ENCODE peak calls at places on chromosomes 2 and 18, in six cellular contexts. One of them, this sample, is unnamed.

GRCh38 chr18:9547767-9548166 is 66.6 kb downstream of the PPP4R1 start:
- DNase-seq in pancreas: no peak
- DNase-seq in bronchial epithelial cell: no peak
- DNase-seq in Calu3: no peak
- DNase-seq in glutamatergic neuron: no peak
- DNase-seq in cardiac fibroblast: no peak
- DNase-seq in this sample: no peak

GRCh38 chr2:43375746-43376522 is 149.5 kb upstream of the ZFP36L2 start:
- DNase-seq in pancreas: no peak
- DNase-seq in bronchial epithelial cell: no peak
- DNase-seq in Calu3: no peak
- DNase-seq in glutamatergic neuron: no peak
- DNase-seq in cardiac fibroblast: no peak
- DNase-seq in this sample: no peak

GRCh38 chr2:24439971-24440340 is 51.1 kb upstream of the NCOA1 start:
- DNase-seq in pancreas: no peak
- DNase-seq in bronchial epithelial cell: no peak
- DNase-seq in Calu3: no peak
- DNase-seq in glutamatergic neuron: no peak
- DNase-seq in cardiac fibroblast: no peak
- DNase-seq in this sample: no peak

GRCh38 chr18:11872479-11873136 is 21.4 kb downstream of the CHMP1B start:
- DNase-seq in pancreas: peak
- DNase-seq in bronchial epithelial cell: peak
- DNase-seq in Calu3: peak
- DNase-seq in glutamatergic neuron: no peak
- DNase-seq in cardiac fibroblast: peak
- DNase-seq in this sample: no peak

GRCh38 chr2:197952540-197953202 is 148.3 kb downstream of the PLCL1 start:
- DNase-seq in pancreas: no peak
- DNase-seq in bronchial epithelial cell: no peak
- DNase-seq in Calu3: no peak
- DNase-seq in glutamatergic neuron: no peak
- DNase-seq in cardiac fibroblast: peak
- DNase-seq in this sample: no peak

GRCh38 chr18:78711971-78712370 is 267.6 kb upstream of the SALL3 start:
- DNase-seq in pancreas: no peak
- DNase-seq in bronchial epithelial cell: no peak
- DNase-seq in Calu3: no peak
- DNase-seq in glutamatergic neuron: no peak
- DNase-seq in cardiac fibroblast: no peak
- DNase-seq in this sample: no peak

GRCh38 chr2:230793573-230794359 is 71.0 kb upstream of the ITM2C start:
- DNase-seq in pancreas: no peak
- DNase-seq in bronchial epithelial cell: peak
- DNase-seq in Calu3: peak
- DNase-seq in glutamatergic neuron: no peak
- DNase-seq in cardiac fibroblast: peak
- DNase-seq in this sample: peak

GRCh38 chr2:63881208-63881607 is 39.5 kb downstream of the UGP2 start:
- DNase-seq in pancreas: no peak
- DNase-seq in bronchial epithelial cell: no peak
- DNase-seq in Calu3: no peak
- DNase-seq in glutamatergic neuron: peak
- DNase-seq in cardiac fibroblast: no peak
- DNase-seq in this sample: no peak

GRCh38 chr2:201779996-201780673 is 598 bp downstream of the ALS2 start:
- DNase-seq in pancreas: no peak
- DNase-seq in bronchial epithelial cell: peak
- DNase-seq in Calu3: no peak
- DNase-seq in glutamatergic neuron: no peak
- DNase-seq in cardiac fibroblast: peak
- DNase-seq in this sample: peak

GRCh38 chr2:42978887-42979415 is 186.6 kb upstream of the HAAO start:
- DNase-seq in pancreas: no peak
- DNase-seq in bronchial epithelial cell: no peak
- DNase-seq in Calu3: no peak
- DNase-seq in glutamatergic neuron: no peak
- DNase-seq in cardiac fibroblast: no peak
- DNase-seq in this sample: no peak

GRCh38 chr2:47076586-47077441 is 78.3 kb downstream of the STPG4 start:
- DNase-seq in pancreas: peak
- DNase-seq in bronchial epithelial cell: peak
- DNase-seq in Calu3: peak
- DNase-seq in glutamatergic neuron: no peak
- DNase-seq in cardiac fibroblast: peak
- DNase-seq in this sample: no peak

GRCh38 chr2:236177604-236177966 is 9.4 kb upstream of the GBX2 start:
- DNase-seq in pancreas: peak
- DNase-seq in bronchial epithelial cell: no peak
- DNase-seq in Calu3: no peak
- DNase-seq in glutamatergic neuron: peak
- DNase-seq in cardiac fibroblast: peak
- DNase-seq in this sample: no peak

GRCh38 chr2:119766944-119767343 is 7.2 kb downstream of the PTPN4 start:
- DNase-seq in pancreas: no peak
- DNase-seq in bronchial epithelial cell: no peak
- DNase-seq in Calu3: no peak
- DNase-seq in glutamatergic neuron: no peak
- DNase-seq in cardiac fibroblast: no peak
- DNase-seq in this sample: no peak

GRCh38 chr2:15315411-15315810 is 245.7 kb downstream of the NBAS start:
- DNase-seq in pancreas: no peak
- DNase-seq in bronchial epithelial cell: no peak
- DNase-seq in Calu3: no peak
- DNase-seq in glutamatergic neuron: no peak
- DNase-seq in cardiac fibroblast: no peak
- DNase-seq in this sample: no peak

GRCh38 chr2:158993030-158993429 is 24.6 kb downstream of the TANC1 start:
- DNase-seq in pancreas: no peak
- DNase-seq in bronchial epithelial cell: no peak
- DNase-seq in Calu3: no peak
- DNase-seq in glutamatergic neuron: no peak
- DNase-seq in cardiac fibroblast: no peak
- DNase-seq in this sample: no peak

GRCh38 chr2:127032601-127033000 is 74.4 kb downstream of the BIN1 start:
- DNase-seq in pancreas: no peak
- DNase-seq in bronchial epithelial cell: peak
- DNase-seq in Calu3: no peak
- DNase-seq in glutamatergic neuron: no peak
- DNase-seq in cardiac fibroblast: peak
- DNase-seq in this sample: no peak

GRCh38 chr2:220441404-220441803 is 814.0 kb downstream of the SLC4A3 start:
- DNase-seq in pancreas: no peak
- DNase-seq in bronchial epithelial cell: no peak
- DNase-seq in Calu3: no peak
- DNase-seq in glutamatergic neuron: no peak
- DNase-seq in cardiac fibroblast: no peak
- DNase-seq in this sample: no peak

GRCh38 chr2:19408592-19408991 is 50.2 kb upstream of the OSR1 start:
- DNase-seq in pancreas: no peak
- DNase-seq in bronchial epithelial cell: no peak
- DNase-seq in Calu3: no peak
- DNase-seq in glutamatergic neuron: no peak
- DNase-seq in cardiac fibroblast: peak
- DNase-seq in this sample: no peak

GRCh38 chr2:71933467-71934319 is 214.0 kb downstream of the CYP26B1 start:
- DNase-seq in pancreas: no peak
- DNase-seq in bronchial epithelial cell: peak
- DNase-seq in Calu3: peak
- DNase-seq in glutamatergic neuron: no peak
- DNase-seq in cardiac fibroblast: peak
- DNase-seq in this sample: no peak

GRCh38 chr2:229921101-229921891 is 513 bp downstream of the TRIP12 start:
- DNase-seq in pancreas: peak
- DNase-seq in bronchial epithelial cell: peak
- DNase-seq in Calu3: peak
- DNase-seq in glutamatergic neuron: peak
- DNase-seq in cardiac fibroblast: peak
- DNase-seq in this sample: peak

GRCh38 chr2:20094955-20095354 is 43.5 kb upstream of the LAPTM4A start:
- DNase-seq in pancreas: no peak
- DNase-seq in bronchial epithelial cell: peak
- DNase-seq in Calu3: no peak
- DNase-seq in glutamatergic neuron: no peak
- DNase-seq in cardiac fibroblast: no peak
- DNase-seq in this sample: no peak

GRCh38 chr2:218245214-218245613 is 15.6 kb upstream of the GPBAR1 start:
- DNase-seq in pancreas: no peak
- DNase-seq in bronchial epithelial cell: no peak
- DNase-seq in Calu3: no peak
- DNase-seq in glutamatergic neuron: no peak
- DNase-seq in cardiac fibroblast: no peak
- DNase-seq in this sample: no peak

GRCh38 chr2:46216213-46216612 is 81.0 kb upstream of the EPAS1 start:
- DNase-seq in pancreas: no peak
- DNase-seq in bronchial epithelial cell: peak
- DNase-seq in Calu3: no peak
- DNase-seq in glutamatergic neuron: no peak
- DNase-seq in cardiac fibroblast: peak
- DNase-seq in this sample: no peak

GRCh38 chr2:88808083-88808482 is 116.6 kb downstream of the RPIA start:
- DNase-seq in pancreas: no peak
- DNase-seq in bronchial epithelial cell: no peak
- DNase-seq in Calu3: no peak
- DNase-seq in glutamatergic neuron: no peak
- DNase-seq in cardiac fibroblast: no peak
- DNase-seq in this sample: no peak

DNA sequence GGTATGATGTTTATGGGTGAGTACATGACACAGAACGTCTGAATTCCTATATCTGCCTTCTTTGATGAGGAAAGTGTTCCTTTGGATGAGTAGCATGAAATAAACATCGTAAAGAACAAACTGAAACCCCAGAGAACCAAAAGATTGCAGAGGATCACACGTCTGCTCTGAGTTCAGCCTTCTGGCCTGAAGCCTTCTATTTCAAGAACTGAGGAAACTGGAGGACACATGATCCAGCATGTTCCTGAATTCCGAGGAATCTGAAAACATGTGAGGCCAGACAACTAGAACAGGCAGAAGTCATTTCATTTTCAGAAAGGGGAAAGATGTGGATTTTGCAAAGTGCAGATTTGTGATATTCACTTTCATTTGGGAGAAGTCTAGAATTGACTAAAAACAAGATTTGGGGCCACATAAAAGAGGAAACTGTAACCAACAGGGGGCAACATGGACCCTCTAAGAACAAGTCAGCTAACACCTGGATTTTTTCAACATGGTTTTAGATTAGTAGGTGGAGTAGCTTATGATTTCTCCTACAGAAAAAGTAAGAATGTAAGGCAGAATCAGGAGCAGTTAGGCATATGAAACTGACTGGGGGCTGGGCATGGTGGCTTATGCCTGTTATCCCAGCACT is 8.3 kb downstream of the SULT6B1 start:
- DNase-seq in pancreas: no peak
- DNase-seq in bronchial epithelial cell: peak
- DNase-seq in Calu3: no peak
- DNase-seq in glutamatergic neuron: no peak
- DNase-seq in cardiac fibroblast: no peak
- DNase-seq in this sample: no peak
- TF ChIP-seq CTCF in pancreas: no peak
- TF ChIP-seq CTCF in bronchial epithelial cell: no peak
- TF ChIP-seq CTCF in Calu3: no peak
- TF ChIP-seq CTCF in glutamatergic neuron: no peak
- TF ChIP-seq CTCF in cardiac fibroblast: no peak
- TF ChIP-seq CTCF in this sample: no peak

DNA sequence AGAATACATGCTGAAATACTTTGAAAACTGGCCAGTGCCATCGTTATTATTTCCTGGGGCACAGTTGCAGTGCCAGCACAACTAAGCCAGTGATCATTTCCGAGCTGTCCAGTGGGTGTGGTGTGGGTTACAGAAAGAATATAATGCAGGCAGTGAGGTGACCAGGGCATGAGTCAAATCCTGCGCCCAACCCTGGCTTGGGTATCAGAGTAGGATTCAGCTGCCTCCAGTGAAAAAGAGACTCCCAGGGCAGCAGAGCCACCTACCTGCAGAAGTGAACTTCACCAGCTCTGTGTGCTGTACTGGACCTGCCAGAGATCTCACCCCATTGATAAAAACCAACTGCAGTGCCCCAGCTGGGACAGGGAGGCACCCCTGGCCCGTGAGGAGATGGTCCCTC is 18.0 kb downstream of the SLC9A2 start:
- DNase-seq in pancreas: no peak
- DNase-seq in bronchial epithelial cell: peak
- DNase-seq in Calu3: no peak
- DNase-seq in glutamatergic neuron: no peak
- DNase-seq in cardiac fibroblast: no peak
- DNase-seq in this sample: no peak
- TF ChIP-seq CTCF in pancreas: no peak
- TF ChIP-seq CTCF in bronchial epithelial cell: no peak
- TF ChIP-seq CTCF in Calu3: no peak
- TF ChIP-seq CTCF in glutamatergic neuron: no peak
- TF ChIP-seq CTCF in cardiac fibroblast: no peak
- TF ChIP-seq CTCF in this sample: no peak

GRCh38 chr2:80068068-80068467 is 236.5 kb downstream of the LRRTM1 start:
- DNase-seq in pancreas: no peak
- DNase-seq in bronchial epithelial cell: no peak
- DNase-seq in Calu3: no peak
- DNase-seq in glutamatergic neuron: no peak
- DNase-seq in cardiac fibroblast: no peak
- DNase-seq in this sample: no peak

GRCh38 chr2:80073134-80073561 is 231.4 kb downstream of the LRRTM1 start:
- DNase-seq in pancreas: peak
- DNase-seq in bronchial epithelial cell: peak
- DNase-seq in Calu3: peak
- DNase-seq in glutamatergic neuron: peak
- DNase-seq in cardiac fibroblast: peak
- DNase-seq in this sample: peak

GRCh38 chr2:80075719-80076118 is 228.8 kb downstream of the LRRTM1 start:
- DNase-seq in pancreas: no peak
- DNase-seq in bronchial epithelial cell: no peak
- DNase-seq in Calu3: no peak
- DNase-seq in glutamatergic neuron: no peak
- DNase-seq in cardiac fibroblast: no peak
- DNase-seq in this sample: no peak

GRCh38 chr2:80074321-80074720 is 230.2 kb downstream of the LRRTM1 start:
- DNase-seq in pancreas: no peak
- DNase-seq in bronchial epithelial cell: no peak
- DNase-seq in Calu3: no peak
- DNase-seq in glutamatergic neuron: no peak
- DNase-seq in cardiac fibroblast: no peak
- DNase-seq in this sample: no peak

DNA sequence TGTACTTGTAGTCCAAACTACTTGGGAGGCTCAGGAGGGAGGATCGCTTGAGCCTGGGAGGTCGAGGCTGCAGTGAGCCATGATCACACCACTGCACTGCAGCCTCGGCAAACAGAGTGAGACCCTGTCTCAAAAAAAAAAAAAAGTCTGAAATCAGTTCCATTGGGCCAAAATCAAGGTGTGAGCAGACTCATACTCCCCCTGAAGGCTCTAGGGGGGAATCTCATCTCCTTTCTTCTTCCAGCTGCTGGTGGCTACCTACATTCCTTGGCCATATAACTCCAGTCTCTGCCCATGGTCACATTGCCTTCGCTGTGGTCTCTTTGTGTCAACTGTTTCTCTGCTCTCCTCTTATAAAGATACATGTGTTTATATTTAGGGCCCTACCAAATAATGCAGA is 234.0 kb downstream of the LRRTM1 start:
- DNase-seq in pancreas: no peak
- DNase-seq in bronchial epithelial cell: no peak
- DNase-seq in Calu3: no peak
- DNase-seq in glutamatergic neuron: no peak
- DNase-seq in cardiac fibroblast: no peak
- DNase-seq in this sample: no peak
- TF ChIP-seq CTCF in pancreas: no peak
- TF ChIP-seq CTCF in bronchial epithelial cell: no peak
- TF ChIP-seq CTCF in Calu3: no peak
- TF ChIP-seq CTCF in glutamatergic neuron: no peak
- TF ChIP-seq CTCF in cardiac fibroblast: no peak
- TF ChIP-seq CTCF in this sample: no peak

GRCh38 chr2:120856421-120856862 is 120.8 kb downstream of the GLI2 start:
- DNase-seq in pancreas: no peak
- DNase-seq in bronchial epithelial cell: no peak
- DNase-seq in Calu3: no peak
- DNase-seq in glutamatergic neuron: peak
- DNase-seq in cardiac fibroblast: no peak
- DNase-seq in this sample: no peak
- TF ChIP-seq CTCF in pancreas: no peak
- TF ChIP-seq CTCF in bronchial epithelial cell: peak
- TF ChIP-seq CTCF in Calu3: no peak
- TF ChIP-seq CTCF in glutamatergic neuron: no peak
- TF ChIP-seq CTCF in cardiac fibroblast: no peak
- TF ChIP-seq CTCF in this sample: no peak

This sample was measured in dorsolateral prefrontal cortex.